ENCODE peak calls at places on chromosome 1, in ten cellular contexts. M is anterior cingulate cortex; C is T-helper 2 cell; H is GM13977; Y is esophagus squamous epithelium; Z is tibial nerve; N is stimulated activated CD8-positive, alpha-beta memory T cell treated with anti-CD3 and anti-CD28 coated beads, Interleukin-12 subunit alpha, Interleukin-12 subunit beta, amount 100 ng/mL, for 4 hours; I is RPMI7951; X is fibroblast of gingiva; E is activated naive CD4-positive, alpha-beta T cell treated with anti-CD3 and anti-CD28 coated beads, Interleukin-2, amount 50 U/mL, for 16 hours. U is an unnamed sample.

GRCh38 chr1:32786856-32787255 is 30.3 kb downstream of the YARS1 start:
- DNase-seq in M (no peak), C (no peak), H (no peak), Y (no peak), Z (no peak), N (no peak), I (no peak), X (peak; percentile 23), E (no peak), U (no peak)

GRCh38 chr1:29806646-29807319 is 570.5 kb downstream of the PTPRU start:
- DNase-seq in M (no peak), C (no peak), H (no peak), Y (no peak), Z (no peak), N (no peak), I (no peak), X (no peak), E (no peak), U (no peak)

GRCh38 chr1:9296850-9297249 is 4.2 kb downstream of the SPSB1 start:
- DNase-seq in M (no peak), C (no peak), H (no peak), Y (no peak), Z (peak; percentile 68), N (no peak), I (no peak), X (no peak), E (no peak), U (no peak)

GRCh38 chr1:203371288-203371687 is 20.4 kb upstream of the FMOD start:
- DNase-seq in M (no peak), C (no peak), H (no peak), Y (no peak), Z (no peak), N (no peak), I (no peak), X (no peak), E (no peak), U (no peak)

GRCh38 chr1:224189561-224189960 is 6.5 kb downstream of the DEGS1 start:
- DNase-seq in M (no peak), C (no peak), H (no peak), Y (no peak), Z (no peak), N (no peak), I (no peak), X (no peak), E (no peak), U (no peak)

GRCh38 chr1:37323486-37324377 is 150.6 kb upstream of the ZC3H12A start:
- DNase-seq in M (no peak), C (no peak), H (peak; percentile 81), Y (no peak), Z (no peak), N (no peak), I (peak; percentile 32), X (no peak), E (no peak), U (no peak)

GRCh38 chr1:150544204-150544603 is 5.0 kb upstream of the ADAMTSL4 start:
- DNase-seq in M (no peak), C (no peak), H (no peak), Y (no peak), Z (no peak), N (no peak), I (no peak), X (no peak), E (no peak), U (no peak)

GRCh38 chr1:66143661-66144060 is 351.0 kb downstream of the PDE4B start:
- DNase-seq in M (no peak), C (no peak), H (no peak), Y (no peak), Z (no peak), N (no peak), I (no peak), X (no peak), E (no peak), U (no peak)

GRCh38 chr1:175099916-175100315 is 32.3 kb downstream of the TNN start:
- DNase-seq in M (no peak), C (no peak), H (no peak), Y (no peak), Z (no peak), N (no peak), I (no peak), X (no peak), E (no peak), U (no peak)

U was measured in substantia nigra.